ENCODE peak calls at places on chromosome 9, in eight cellular contexts. L is CD8-positive, alpha-beta memory T cell; Y is AG04450; K is astrocyte; B is kidney; X is tibial artery; Z is A549; W is neural progenitor cell. D is an unnamed sample.

GRCh38 chr9:117096138-117096537 is 318.7 kb downstream of the ASTN2 start:
- DNase-seq in B (no peak), L (no peak), X (no peak), Y (no peak), W (no peak), Z (no peak), K (no peak), D (no peak)

GRCh38 chr9:123865226-123865625 is 64.7 kb downstream of the DENND1A start:
- DNase-seq in B (no peak), L (no peak), Z (no peak), K (no peak), Y (no peak), X (no peak), W (peak), D (no peak)

GRCh38 chr9:117160254-117160653 is 254.6 kb downstream of the ASTN2 start:
- DNase-seq in W (peak), Y (no peak), K (no peak), X (no peak), Z (peak), B (no peak), L (no peak), D (no peak)

GRCh38 chr9:13759624-13760023 is 480.1 kb upstream of the MPDZ start:
- DNase-seq in W (peak), X (no peak), Y (no peak), Z (no peak), L (no peak), K (no peak), B (no peak), D (no peak)

GRCh38 chr9:97543568-97543967 is 42.1 kb downstream of the TMOD1 start:
- DNase-seq in Y (no peak), B (no peak), K (no peak), W (no peak), Z (peak), X (no peak), L (no peak), D (no peak)

GRCh38 chr9:136661641-136662325 is 933 bp upstream of the EGFL7 start:
- DNase-seq in Z (no peak), K (no peak), X (no peak), W (no peak), B (peak), L (no peak), Y (no peak), D (peak)

GRCh38 chr9:129962889-129963703 is 79.9 kb downstream of the FNBP1 start:
- DNase-seq in B (no peak), K (peak), L (peak), Y (no peak), W (peak), Z (no peak), X (peak), D (peak)

GRCh38 chr9:134372621-134373267 is 46.5 kb downstream of the RXRA start:
- DNase-seq in L (no peak), B (no peak), W (no peak), Z (no peak), X (peak), K (no peak), Y (no peak), D (peak)

GRCh38 chr9:106482733-106483132 is 380.2 kb upstream of the ZNF462 start:
- DNase-seq in W (no peak), L (no peak), K (peak), X (no peak), Y (no peak), B (no peak), Z (no peak), D (no peak)

GRCh38 chr9:3367185-3367584 is 158.6 kb downstream of the RFX3 start:
- DNase-seq in X (no peak), K (no peak), L (no peak), B (no peak), W (peak), Y (no peak), Z (no peak), D (no peak)

GRCh38 chr9:84338792-84339191 is 1.8 kb downstream of the SLC28A3 start:
- DNase-seq in L (no peak), W (no peak), B (no peak), Z (no peak), X (no peak), Y (no peak), K (no peak), D (no peak)

GRCh38 chr9:132833451-132834130 is 44.5 kb downstream of the AK8 start:
- DNase-seq in X (no peak), L (no peak), Z (no peak), W (no peak), Y (no peak), K (no peak), B (no peak), D (no peak)

DNA sequence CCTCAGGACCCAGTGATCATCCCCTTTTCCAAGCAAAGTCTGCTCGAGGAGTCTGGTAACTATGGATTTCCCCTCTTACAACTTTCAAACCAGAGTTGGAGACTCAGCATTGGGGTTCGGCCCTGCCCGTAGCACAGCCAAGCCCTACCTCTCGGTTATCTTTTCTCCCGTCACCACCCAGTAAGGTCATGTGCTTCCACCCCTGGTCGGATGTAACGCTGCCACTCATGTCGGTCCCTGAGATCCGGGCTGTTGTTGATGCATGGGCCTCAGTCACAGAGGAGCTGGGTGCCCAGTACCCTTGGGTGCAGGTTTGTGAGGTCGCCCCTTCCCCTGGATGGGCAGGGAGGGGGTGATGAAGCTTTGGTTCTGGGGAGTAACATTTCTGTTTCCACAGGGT is 1.2 kb downstream of the GALT start:
- DNase-seq in L (no peak), W (no peak), Z (no peak), B (no peak), K (no peak), Y (no peak), X (no peak), D (no peak)
- H3K4me3 ChIP-seq in L (peak), W (peak), Z (peak), B (peak), K (no peak), Y (peak), X (peak), D (peak)

GRCh38 chr9:114837923-114838322 is 32.1 kb upstream of the TNFSF15 start:
- DNase-seq in X (no peak), W (no peak), Z (no peak), Y (no peak), L (no peak), B (no peak), K (peak), D (no peak)
- H3K27ac ChIP-seq in X (no peak), W (no peak), Z (no peak), Y (no peak), L (no peak), B (no peak), K (no peak), D (no peak)

DNA sequence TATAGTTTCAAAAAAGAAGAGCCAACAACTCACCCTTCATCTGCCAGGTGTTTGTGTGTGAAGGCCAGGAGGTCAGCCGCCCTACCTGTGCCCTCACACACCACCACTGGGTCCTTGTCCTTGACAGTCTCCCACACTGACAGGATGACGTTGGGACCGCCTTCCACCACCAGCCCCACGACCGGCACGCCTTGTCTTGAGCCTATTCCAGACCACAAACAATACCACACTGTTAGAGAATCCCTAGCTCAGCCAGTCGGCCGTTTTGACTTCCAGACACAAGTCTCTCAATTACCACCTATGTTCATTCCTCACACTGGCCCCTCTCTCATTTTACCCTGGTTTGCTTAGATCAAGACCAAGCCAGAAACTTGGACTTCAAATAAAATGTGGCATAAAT is 66.1 kb downstream of the TRPM6 start:
- DNase-seq in X (no peak), W (no peak), K (no peak), Y (no peak), Z (no peak), L (no peak), B (no peak), D (no peak)
- H3K4me3 ChIP-seq in X (no peak), W (no peak), K (no peak), Y (no peak), Z (no peak), L (no peak), B (no peak), D (no peak)

GRCh38 chr9:113955076-113955752 is 79.1 kb downstream of the ZNF618 start:
- DNase-seq in K (peak), L (no peak), X (peak), Z (no peak), B (no peak), Y (peak), W (no peak), D (no peak)

GRCh38 chr9:113960748-113961147 is 84.6 kb downstream of the ZNF618 start:
- DNase-seq in L (no peak), Z (no peak), W (no peak), K (no peak), Y (no peak), X (no peak), B (no peak), D (no peak)

GRCh38 chr9:113956901-113957777 is 81.0 kb downstream of the ZNF618 start:
- DNase-seq in X (no peak), Z (no peak), L (no peak), Y (no peak), B (no peak), W (no peak), K (peak), D (no peak)

GRCh38 chr9:113957778-113958430 is 81.8 kb downstream of the ZNF618 start:
- DNase-seq in L (no peak), Y (peak), X (no peak), Z (peak), W (no peak), B (no peak), K (peak), D (no peak)

GRCh38 chr9:113958556-113958955 is 82.4 kb downstream of the ZNF618 start:
- DNase-seq in W (no peak), B (no peak), Z (no peak), X (no peak), Y (no peak), L (no peak), K (no peak), D (no peak)
- H3K27ac ChIP-seq in W (no peak), B (peak), Z (peak), X (peak), Y (peak), L (no peak), K (peak), D (no peak)

GRCh38 chr9:21558079-21558478 is 76.0 kb upstream of the IFNE start:
- DNase-seq in X (no peak), B (no peak), L (no peak), Z (no peak), W (no peak), K (no peak), Y (no peak), D (no peak)

GRCh38 chr9:21561502-21561901 is 79.4 kb upstream of the IFNE start:
- DNase-seq in L (no peak), W (no peak), K (no peak), B (no peak), Y (no peak), Z (no peak), X (no peak), D (no peak)

GRCh38 chr9:21559402-21560280 is 77.5 kb upstream of the IFNE start:
- DNase-seq in Y (no peak), B (peak), X (no peak), W (peak), Z (peak), L (peak), K (peak), D (peak)

GRCh38 chr9:21558627-21559401 is 76.7 kb upstream of the IFNE start:
- DNase-seq in Z (peak), W (peak), K (no peak), B (peak), Y (no peak), L (peak), X (no peak), D (no peak)

DNA sequence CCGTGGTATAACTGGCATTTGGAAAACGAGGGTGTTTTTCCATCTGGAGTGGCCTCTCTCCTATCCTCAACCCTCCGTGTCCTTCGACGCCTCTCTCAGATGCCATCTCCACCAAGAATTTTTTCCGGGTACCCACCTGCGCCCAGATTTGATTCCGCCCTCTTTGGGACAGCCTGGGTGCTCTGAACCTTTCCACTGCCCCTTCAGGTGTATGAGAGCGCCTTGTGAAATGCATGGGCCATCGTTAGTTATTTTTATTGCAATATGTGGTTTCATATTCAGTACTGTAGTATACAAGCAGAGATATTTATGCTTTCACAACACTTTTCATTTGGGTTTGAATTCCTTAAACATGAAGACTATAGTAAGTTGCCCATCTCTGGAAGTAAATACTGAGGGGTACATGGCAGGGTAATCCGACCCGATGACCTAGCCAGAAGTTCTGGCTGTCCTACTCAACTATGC is 78.2 kb upstream of the IFNE start:
- DNase-seq in Z (no peak), Y (no peak), L (no peak), K (no peak), B (no peak), W (no peak), X (no peak), D (no peak)
- H3K4me3 ChIP-seq in Z (peak), Y (peak), L (peak), K (peak), B (peak), W (peak), X (peak), D (no peak)

GRCh38 chr9:120868676-120869359 is 8.2 kb downstream of the PHF19 start:
- DNase-seq in W (peak), B (peak), Z (peak), Y (peak), X (peak), L (peak), K (peak), D (peak)

GRCh38 chr9:120867676-120868338 is 9.2 kb downstream of the PHF19 start:
- DNase-seq in L (no peak), B (no peak), Z (no peak), W (no peak), X (no peak), Y (no peak), K (no peak), D (no peak)

GRCh38 chr9:120864719-120865118 is 12.3 kb downstream of the PHF19 start:
- DNase-seq in Z (no peak), L (no peak), K (no peak), Y (no peak), B (no peak), X (no peak), W (no peak), D (no peak)

GRCh38 chr9:120868339-120868675 is 8.7 kb downstream of the PHF19 start:
- DNase-seq in K (peak), Y (no peak), X (no peak), Z (no peak), W (no peak), B (no peak), L (no peak), D (no peak)

DNA sequence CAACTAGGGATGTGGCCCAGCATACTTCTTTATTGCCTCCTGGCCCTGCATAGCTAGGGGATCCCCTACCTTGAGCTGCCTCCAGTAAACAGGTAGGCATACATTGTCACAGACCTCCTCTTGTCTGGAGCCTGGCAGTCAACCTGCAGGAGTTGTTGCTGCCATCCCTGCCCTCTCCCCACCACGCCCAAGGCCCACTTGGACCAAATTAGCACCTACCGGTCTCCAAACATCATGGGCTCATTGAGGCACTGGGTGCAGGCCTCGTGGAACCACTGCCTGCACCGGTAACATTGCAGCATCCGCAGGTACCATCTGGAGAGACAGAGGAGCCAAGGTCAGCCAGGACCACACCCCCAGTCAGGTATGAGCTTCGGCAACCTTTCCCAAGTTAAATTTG is 10.3 kb downstream of the PHF19 start:
- DNase-seq in L (no peak), B (no peak), Z (no peak), K (no peak), W (no peak), Y (no peak), X (no peak), D (no peak)
- H3K27ac ChIP-seq in L (no peak), B (no peak), Z (no peak), K (no peak), W (no peak), Y (no peak), X (no peak), D (no peak)

DNA sequence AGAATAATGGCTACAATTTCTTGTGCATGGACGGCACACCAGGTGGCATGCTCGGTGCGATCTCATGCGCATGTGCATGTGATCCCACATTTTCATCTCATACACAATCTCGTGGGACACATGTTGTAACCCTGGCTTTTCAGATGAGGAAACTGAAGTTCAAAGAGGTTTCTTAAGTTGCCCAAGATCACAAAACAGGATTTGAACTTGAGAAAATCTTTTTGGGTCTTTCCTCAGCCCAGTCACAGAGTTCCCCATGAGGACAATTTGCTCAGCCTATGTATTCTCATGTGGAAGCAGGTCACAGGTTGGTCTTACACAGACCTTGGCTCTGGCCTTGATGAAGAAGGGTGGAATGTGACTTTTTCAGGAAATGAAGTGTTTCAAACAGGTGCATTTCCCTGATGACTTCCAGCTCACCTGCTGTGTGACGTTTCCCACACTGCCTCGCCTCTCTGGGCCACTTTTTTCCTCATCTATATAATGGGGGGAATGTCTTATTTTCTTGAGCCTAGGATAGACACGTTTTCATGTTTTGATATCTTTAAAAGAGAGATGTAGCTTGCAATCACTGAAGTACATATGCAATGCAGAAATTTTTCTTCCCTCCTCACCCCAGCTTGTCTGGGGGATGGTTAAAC is 7.1 kb upstream of the ORM1 start:
- DNase-seq in Y (no peak), X (no peak), Z (no peak), B (peak), W (no peak), K (no peak), L (no peak), D (no peak)
- H3K4me3 ChIP-seq in Y (no peak), X (no peak), Z (no peak), B (no peak), W (no peak), K (no peak), L (no peak), D (no peak)

DNA sequence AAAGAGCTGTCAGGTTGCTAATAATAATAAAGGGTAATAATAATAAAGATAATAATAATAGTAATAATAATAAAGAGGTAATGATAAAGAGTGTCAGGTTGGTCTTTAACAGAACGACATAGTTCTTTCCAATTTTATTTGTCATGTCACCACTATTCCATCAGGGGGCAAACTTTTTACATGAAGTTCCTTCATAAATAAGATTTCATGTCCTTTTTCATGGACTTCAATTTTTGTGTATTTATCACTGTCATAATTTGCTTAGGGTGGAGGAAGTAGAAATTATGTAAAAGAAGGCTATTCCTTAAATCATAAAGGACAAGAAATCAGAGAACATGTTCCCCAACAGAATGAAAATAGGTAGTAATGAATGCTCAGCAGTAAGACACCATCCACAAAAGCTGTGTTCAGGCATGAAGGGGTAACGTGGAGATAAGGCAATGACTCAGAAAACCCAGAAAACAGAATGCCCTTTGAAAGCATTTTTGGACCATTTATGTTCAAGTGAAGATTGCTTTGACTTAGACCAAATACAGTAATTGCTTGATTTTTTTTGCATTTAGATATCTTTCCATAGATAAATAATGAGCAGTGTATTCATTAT is 72.7 kb downstream of the ZFAND5 start:
- DNase-seq in Z (peak), B (no peak), Y (no peak), L (no peak), K (peak), X (no peak), W (peak), D (no peak)
- H3K27ac ChIP-seq in Z (peak), B (no peak), Y (no peak), L (no peak), K (no peak), X (no peak), W (no peak), D (no peak)

DNA sequence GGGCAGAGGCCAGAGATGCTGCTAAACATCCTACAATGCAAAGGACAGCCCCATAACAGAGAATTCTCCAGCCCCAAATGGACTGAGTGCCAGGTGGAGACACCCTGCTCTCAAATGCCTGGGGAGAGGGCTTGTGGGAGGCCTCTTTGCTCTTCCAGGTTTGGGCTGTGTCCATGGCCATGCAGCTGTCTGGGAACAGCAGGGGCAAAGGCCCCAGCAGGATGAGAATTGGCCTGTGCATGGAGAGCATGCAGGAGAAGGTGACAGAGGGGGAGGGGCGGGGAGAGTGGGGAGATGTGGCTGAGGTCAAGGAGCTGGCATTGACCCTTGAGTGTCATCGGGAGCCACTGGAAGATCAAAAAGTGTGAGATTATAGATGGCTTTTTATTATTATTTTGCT is 111.5 kb upstream of the ERCC6L2 start:
- DNase-seq in Y (no peak), W (no peak), B (no peak), Z (no peak), L (no peak), K (no peak), X (no peak), D (no peak)
- H3K4me3 ChIP-seq in Y (no peak), W (no peak), B (no peak), Z (no peak), L (no peak), K (no peak), X (no peak), D (no peak)